ENCODE peak calls at places on chromosomes 5 and 9, in six cellular contexts. H, N, C, P, Q and D are unnamed samples.

GRCh38 chr9:92962303-92962649 is 15.0 kb downstream of the FGD3 start:
- DNase-seq in H (no peak), N (peak; percentile 15), C (no peak), P (no peak), Q (no peak), D (no peak)

GRCh38 chr5:110329955-110330354 is 396.5 kb downstream of the TMEM232 start:
- DNase-seq in H (no peak), N (no peak), C (no peak), P (no peak), Q (no peak), D (no peak)

GRCh38 chr5:174058433-174059122 is 13.1 kb downstream of the NSG2 start:
- DNase-seq in H (no peak), N (no peak), C (no peak), P (no peak), Q (no peak), D (no peak)

GRCh38 chr5:172901788-172902496 is 57.3 kb upstream of the RPL26L1 start:
- DNase-seq in H (peak; percentile 76), N (no peak), C (no peak), P (no peak), Q (no peak), D (no peak)

GRCh38 chr9:85603920-85604319 is 137.8 kb downstream of the AGTPBP1 start:
- DNase-seq in H (no peak), N (no peak), C (no peak), P (no peak), Q (no peak), D (no peak)

GRCh38 chr5:132364319-132364718 is 5.2 kb upstream of the SLC22A5 start:
- DNase-seq in H (no peak), N (no peak), C (no peak), P (no peak), Q (no peak), D (no peak)

GRCh38 chr5:79787448-79787847 is 97.8 kb downstream of the CMYA5 start:
- DNase-seq in H (no peak), N (no peak), C (no peak), P (no peak), Q (no peak), D (no peak)

GRCh38 chr5:154487541-154487940 is 9.5 kb upstream of the HAND1 start:
- DNase-seq in H (no peak), N (no peak), C (peak; percentile 53), P (no peak), Q (no peak), D (peak; percentile 62)

GRCh38 chr5:148469446-148470062 is 85.8 kb downstream of the FBXO38 start:
- DNase-seq in H (peak; percentile 66), N (no peak), C (no peak), P (no peak), Q (no peak), D (no peak)

GRCh38 chr9:95435074-95435728 is 81.6 kb downstream of the PTCH1 start:
- DNase-seq in H (no peak), N (no peak), C (no peak), P (no peak), Q (no peak), D (no peak)

GRCh38 chr9:123544007-123544827 is 188.2 kb downstream of the CRB2 start:
- DNase-seq in H (no peak), N (no peak), C (no peak), P (peak; percentile 12), Q (peak; percentile 31), D (no peak)

GRCh38 chr5:110840347-110840960 is 101.6 kb downstream of the SLC25A46 start:
- DNase-seq in H (peak; percentile 72), N (peak; percentile 25), C (no peak), P (no peak), Q (no peak), D (no peak)

GRCh38 chr5:154465169-154465568 is 12.9 kb downstream of the HAND1 start:
- DNase-seq in H (no peak), N (no peak), C (no peak), P (peak; percentile 23), Q (no peak), D (no peak)

GRCh38 chr5:126753227-126753626 is 23.7 kb upstream of the LMNB1 start:
- DNase-seq in H (no peak), N (no peak), C (no peak), P (no peak), Q (no peak), D (no peak)

GRCh38 chr9:114621975-114622609 is 11.0 kb downstream of the TMEM268 start:
- DNase-seq in H (no peak), N (no peak), C (no peak), P (no peak), Q (no peak), D (no peak)

GRCh38 chr5:96463106-96463505 is 30.1 kb upstream of the PCSK1 start:
- DNase-seq in H (no peak), N (no peak), C (no peak), P (no peak), Q (no peak), D (no peak)

GRCh38 chr5:134904621-134905245 is at the start of gene PCBD2:
- DNase-seq in H (peak; percentile 94), N (peak; percentile 93), C (peak; percentile 71), P (peak; percentile 83), Q (peak; percentile 95), D (peak; percentile 74)
- TF ChIP-seq POLR2A in H (no peak), N (no peak), C (peak; percentile 78), P (peak; percentile 53), Q (peak; percentile 58), D (peak; percentile 64)

GRCh38 chr9:120916573-120916972 is 10.0 kb downstream of the TRAF1 start:
- DNase-seq in H (peak; percentile 93), N (no peak), C (no peak), P (no peak), Q (no peak), D (no peak)
- TF ChIP-seq POLR2AphosphoS5 in H (peak; percentile 86), N (peak; percentile 81), C (no peak), P (no peak), Q (no peak), D (no peak)

DNA sequence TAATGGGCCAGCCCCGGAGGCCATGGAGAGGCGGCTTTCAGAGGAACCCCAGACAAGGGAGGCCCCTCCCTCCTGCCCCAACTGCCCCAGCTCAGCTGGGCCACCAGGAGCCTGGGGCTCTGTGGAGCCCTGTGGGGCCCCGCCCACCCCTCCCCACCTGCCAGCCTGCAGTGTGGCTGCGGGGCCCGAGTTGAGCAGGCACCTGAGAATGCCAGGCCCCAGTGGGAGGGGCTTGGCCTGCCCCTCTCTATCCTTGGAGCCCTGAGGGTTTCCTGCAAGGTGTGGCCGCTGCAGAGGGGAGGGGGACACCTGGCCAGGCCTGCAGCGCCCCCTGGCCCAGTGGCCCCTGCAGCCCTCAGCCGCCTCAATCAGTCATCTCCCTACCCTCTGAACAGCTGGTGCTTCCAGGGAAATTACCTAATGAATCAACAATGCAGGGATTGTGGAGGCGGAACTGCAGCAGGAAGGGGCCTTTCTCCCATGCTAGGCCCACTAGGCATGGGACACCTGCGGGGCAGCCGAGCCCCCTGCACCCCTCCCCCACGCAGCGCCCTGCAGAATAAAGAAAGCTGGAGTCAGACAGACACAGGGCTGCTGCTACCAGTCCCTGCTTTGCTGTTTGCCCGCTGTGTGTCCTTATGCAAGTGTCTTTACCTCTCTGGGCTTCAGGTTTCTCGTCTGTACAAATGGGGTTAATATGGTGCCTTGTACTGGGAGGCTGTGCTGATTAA is 48.0 kb downstream of the LMX1B start:
- DNase-seq in H (no peak), N (no peak), C (no peak), P (peak; percentile 12), Q (no peak), D (no peak)
- TF ChIP-seq POLR2A in H (no peak), N (no peak), C (no peak), P (no peak), Q (no peak), D (no peak)

GRCh38 chr9:136852664-136853595 is 784 bp downstream of the MAMDC4 start:
- DNase-seq in H (peak; percentile 60), N (no peak), C (no peak), P (no peak), Q (no peak), D (no peak)

GRCh38 chr9:136849038-136849959 is at the start of gene PHPT1:
- DNase-seq in H (peak; percentile 100), N (peak; percentile 99), C (peak; percentile 100), P (peak; percentile 98), Q (peak; percentile 98), D (peak; percentile 100)

GRCh38 chr9:136851941-136852663 is at the start of gene MAMDC4:
- DNase-seq in H (no peak), N (peak; percentile 57), C (no peak), P (no peak), Q (peak; percentile 10), D (no peak)

GRCh38 chr9:136849960-136850865 is 1.0 kb downstream of the PHPT1 start:
- DNase-seq in H (no peak), N (no peak), C (no peak), P (no peak), Q (no peak), D (no peak)

DNA sequence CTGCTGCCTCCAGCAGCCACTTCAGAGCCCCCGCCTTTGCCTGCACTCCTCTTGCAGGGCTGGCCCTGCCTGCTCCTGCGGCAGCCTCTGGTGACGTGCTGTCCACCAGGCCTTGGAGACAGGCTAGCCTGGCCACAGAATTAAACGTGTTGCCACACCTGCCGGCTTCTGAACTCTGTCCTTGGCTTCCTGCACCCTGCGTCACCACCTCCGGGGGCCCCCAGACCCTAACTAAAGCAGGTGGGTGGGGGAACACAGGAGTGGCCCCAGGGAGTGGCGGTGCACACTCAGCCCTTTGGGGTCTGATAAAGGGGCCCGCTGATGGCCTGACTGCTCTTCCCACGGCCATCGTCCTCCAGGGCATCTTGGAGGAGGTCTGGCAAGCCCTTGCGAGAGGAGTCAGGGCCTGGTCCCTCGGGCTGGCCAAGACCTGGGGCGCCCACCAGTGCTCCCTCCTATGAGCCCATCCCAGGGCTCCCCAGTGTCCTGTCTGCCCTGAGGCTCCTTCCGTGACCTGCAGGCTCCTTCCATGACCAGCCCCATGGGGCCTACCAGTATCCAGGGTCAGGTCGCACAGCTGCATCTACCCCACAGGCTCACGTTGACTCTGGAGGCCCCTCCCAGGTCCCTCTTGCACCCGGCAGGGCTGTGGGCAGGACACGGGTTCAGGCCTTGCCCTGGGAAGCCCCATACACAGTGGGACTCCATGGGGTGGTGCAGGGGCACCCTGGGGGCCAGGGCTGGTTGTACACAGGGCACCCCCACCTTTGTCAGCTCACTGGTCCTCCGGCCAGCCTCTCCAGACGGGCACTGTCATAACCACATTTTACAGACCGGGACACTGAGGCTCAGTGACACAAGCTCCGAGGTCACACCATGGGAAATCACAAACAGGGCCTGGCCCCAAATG is 1.0 kb upstream of the MAMDC4 start:
- DNase-seq in H (no peak), N (no peak), C (no peak), P (no peak), Q (peak; percentile 9), D (no peak)
- TF ChIP-seq POLR2AphosphoS5 in H (no peak), N (no peak), C (no peak), P (no peak), Q (no peak), D (no peak)

GRCh38 chr9:136093995-136094881 is 851 bp downstream of the NACC2 start:
- DNase-seq in H (peak; percentile 96), N (peak; percentile 69), C (no peak), P (peak; percentile 32), Q (peak; percentile 74), D (no peak)
- TF ChIP-seq POLR2A in H (peak; percentile 79), N (no peak), C (no peak), P (no peak), Q (no peak), D (no peak)

DNA sequence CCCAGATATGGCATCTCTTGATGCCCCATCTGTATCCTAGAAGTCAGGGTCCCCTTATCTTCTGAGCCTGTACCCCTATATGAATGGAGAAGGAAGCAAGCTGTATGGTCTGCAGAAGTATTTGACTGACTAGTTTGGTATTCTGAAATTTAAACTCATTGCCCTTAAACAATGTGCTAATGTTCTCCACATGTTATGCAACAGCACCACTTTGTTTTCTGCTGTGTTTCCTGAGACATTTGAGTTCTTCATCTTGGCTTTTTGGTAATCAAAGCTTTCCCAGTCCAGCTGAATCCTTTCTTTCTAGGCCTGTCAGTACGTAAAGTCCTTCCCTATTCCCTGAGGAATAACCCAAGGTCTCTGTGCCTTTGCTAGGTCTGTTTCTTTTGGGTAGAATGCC is 72.3 kb upstream of the HSPB3 start:
- DNase-seq in H (no peak), N (no peak), C (no peak), P (no peak), Q (no peak), D (no peak)
- TF ChIP-seq POLR2AphosphoS5 in H (no peak), N (no peak), C (no peak), P (no peak), Q (no peak), D (no peak)